ENCODE peak calls at places on chromosome 2, in nine cellular contexts. G is brain microvascular endothelial cell; Q is Calu3; P is stomach; V is activated CD4-positive, alpha-beta T cell treated with anti-CD3 and anti-CD28 coated beads for 24 hours; O is activated T-cell treated with anti-CD3 and anti-CD28 coated beads for 1 hour; S is neuronal stem cell; J is HL-60; R is activated naive CD4-positive, alpha-beta T cell treated with Interleukin-2 at 50 U/mL for 16 hours. H is an unnamed sample.
A peak's percentile ranks its signal among the peaks of the same experiment; 100 is the strongest.

GRCh38 chr2:168136392-168136977 is 110.9 kb downstream of the STK39 start:
- DNase-seq in G (no peak), Q (no peak), P (no peak), V (no peak), O (no peak), S (no peak), J (no peak), R (no peak), H (no peak)

GRCh38 chr2:240437861-240438809 is 2.7 kb downstream of the GPC1 start:
- DNase-seq in G (no peak), Q (peak; percentile 86), P (peak; percentile 78), V (peak; percentile 56), O (peak; percentile 62), S (peak; percentile 71), J (peak; percentile 23), R (peak; percentile 72), H (peak; percentile 74)

GRCh38 chr2:24515841-24516240 is 24.8 kb downstream of the NCOA1 start:
- DNase-seq in G (no peak), Q (no peak), P (no peak), V (no peak), O (no peak), S (no peak), J (no peak), R (no peak), H (no peak)

GRCh38 chr2:177404243-177404642 is 11.7 kb downstream of the AGPS start:
- DNase-seq in G (no peak), Q (no peak), P (no peak), V (no peak), O (no peak), S (no peak), J (no peak), R (no peak), H (no peak)

GRCh38 chr2:231211461-231211860 is 13.0 kb downstream of the ARMC9 start:
- DNase-seq in G (no peak), Q (no peak), P (no peak), V (no peak), O (no peak), S (no peak), J (no peak), R (no peak), H (no peak)

GRCh38 chr2:136086253-136087016 is 31.5 kb downstream of the CXCR4 start:
- DNase-seq in G (no peak), Q (no peak), P (no peak), V (no peak), O (no peak), S (no peak), J (no peak), R (no peak), H (no peak)

GRCh38 chr2:186460465-186460864 is 25.6 kb upstream of the ZC3H15 start:
- DNase-seq in G (no peak), Q (peak; percentile 9), P (no peak), V (no peak), O (no peak), S (no peak), J (no peak), R (no peak), H (no peak)

GRCh38 chr2:100248044-100248330 is 74.3 kb downstream of the LONRF2 start:
- DNase-seq in G (no peak), Q (no peak), P (no peak), V (no peak), O (no peak), S (no peak), J (no peak), R (no peak), H (no peak)

GRCh38 chr2:20882466-20883170 is 59.7 kb upstream of the LDAH start:
- DNase-seq in G (no peak), Q (no peak), P (no peak), V (no peak), O (no peak), S (no peak), J (no peak), R (no peak), H (no peak)

GRCh38 chr2:193231634-193232033 is 1036.9 kb upstream of the TMEFF2 start:
- DNase-seq in G (no peak), Q (no peak), P (no peak), V (no peak), O (no peak), S (no peak), J (no peak), R (no peak), H (no peak)

GRCh38 chr2:190636362-190636761 is 12.5 kb upstream of the NAB1 start:
- DNase-seq in G (peak; percentile 72), Q (peak; percentile 28), P (no peak), V (no peak), O (no peak), S (no peak), J (no peak), R (no peak), H (no peak)

GRCh38 chr2:37648316-37649011 is 23.0 kb downstream of the CDC42EP3 start:
- DNase-seq in G (no peak), Q (no peak), P (peak; percentile 43), V (no peak), O (no peak), S (no peak), J (no peak), R (peak; percentile 47), H (no peak)

GRCh38 chr2:227313310-227313709 is 11.7 kb upstream of the MFF start:
- DNase-seq in G (no peak), Q (no peak), P (no peak), V (no peak), O (no peak), S (no peak), J (no peak), R (no peak), H (no peak)

GRCh38 chr2:120919771-120920437 is 184.2 kb downstream of the GLI2 start:
- DNase-seq in G (peak; percentile 69), Q (no peak), P (no peak), V (no peak), O (no peak), S (no peak), J (no peak), R (no peak), H (no peak)

GRCh38 chr2:189466656-189467055 is 25.4 kb downstream of the WDR75 start:
- DNase-seq in G (no peak), Q (peak; percentile 23), P (no peak), V (no peak), O (no peak), S (no peak), J (no peak), R (no peak), H (no peak)

GRCh38 chr2:108958002-108958401 is 31.0 kb downstream of the EDAR start:
- DNase-seq in G (no peak), Q (no peak), P (peak; percentile 40), V (no peak), O (no peak), S (no peak), J (no peak), R (no peak), H (no peak)

GRCh38 chr2:1784087-1784486 is 39.8 kb upstream of the PXDN start:
- DNase-seq in G (no peak), Q (no peak), P (peak; percentile 23), V (no peak), O (no peak), S (no peak), J (no peak), R (no peak), H (no peak)

GRCh38 chr2:227326783-227327182 is 1.7 kb downstream of the MFF start:
- DNase-seq in G (no peak), Q (no peak), P (no peak), V (no peak), O (no peak), S (no peak), J (no peak), R (no peak), H (no peak)

GRCh38 chr2:101858246-101858645 is 133.5 kb upstream of the IL1R2 start:
- DNase-seq in G (no peak), Q (no peak), P (no peak), V (no peak), O (no peak), S (no peak), J (no peak), R (no peak), H (no peak)

GRCh38 chr2:231293163-231293562 is 94.7 kb downstream of the ARMC9 start:
- DNase-seq in G (no peak), Q (no peak), P (no peak), V (no peak), O (no peak), S (no peak), J (no peak), R (no peak), H (no peak)

GRCh38 chr2:144479138-144479537 is 40.8 kb downstream of the ZEB2 start:
- DNase-seq in G (no peak), Q (no peak), P (no peak), V (no peak), O (no peak), S (no peak), J (no peak), R (no peak), H (no peak)

GRCh38 chr2:237530472-237531433 is 35.6 kb upstream of the PRLH start:
- DNase-seq in G (no peak), Q (no peak), P (no peak), V (no peak), O (no peak), S (no peak), J (no peak), R (no peak), H (no peak)